ENCODE peak calls at places on chromosomes 6 and 20, in ten cellular contexts. S, O, L, B, Y, U, E, H, R and W are unnamed samples.

GRCh38 chr20:43389839-43390626 is 67.7 kb upstream of the SRSF6 start:
- DNase-seq in S (no peak), O (no peak), L (peak; percentile 34), B (no peak), Y (no peak), U (no peak), E (peak; percentile 64), H (no peak), R (no peak), W (no peak)

GRCh38 chr6:106975699-106976032 is 1.1 kb upstream of the CD24 start:
- DNase-seq in S (peak; percentile 8), O (no peak), L (no peak), B (peak; percentile 46), Y (no peak), U (no peak), E (no peak), H (peak; percentile 9), R (peak; percentile 35), W (peak; percentile 33)

GRCh38 chr20:51387125-51387865 is 155.2 kb downstream of the NFATC2 start:
- DNase-seq in S (no peak), O (no peak), L (no peak), B (no peak), Y (no peak), U (peak; percentile 64), E (peak; percentile 37), H (no peak), R (no peak), W (no peak)

GRCh38 chr6:168216139-168216538 is 103.4 kb downstream of the DACT2 start:
- DNase-seq in S (no peak), O (no peak), L (no peak), B (no peak), Y (no peak), U (no peak), E (no peak), H (no peak), R (no peak), W (no peak)

GRCh38 chr6:150550244-150550643 is 49.4 kb upstream of the PLEKHG1 start:
- DNase-seq in S (no peak), O (no peak), L (no peak), B (no peak), Y (no peak), U (no peak), E (no peak), H (no peak), R (no peak), W (no peak)

GRCh38 chr6:17820055-17820454 is 113.3 kb upstream of the NUP153 start:
- DNase-seq in S (no peak), O (no peak), L (no peak), B (no peak), Y (no peak), U (peak; percentile 24), E (no peak), H (no peak), R (no peak), W (peak; percentile 45)

GRCh38 chr20:57197352-57198198 is 68.9 kb downstream of the BMP7 start:
- DNase-seq in S (no peak), O (no peak), L (no peak), B (no peak), Y (no peak), U (no peak), E (no peak), H (no peak), R (no peak), W (no peak)

GRCh38 chr20:25078662-25079061 is 3.3 kb downstream of the VSX1 start:
- DNase-seq in S (no peak), O (no peak), L (no peak), B (no peak), Y (no peak), U (no peak), E (peak; percentile 58), H (no peak), R (no peak), W (no peak)

GRCh38 chr6:25127433-25127832 is 151.7 kb upstream of the CARMIL1 start:
- DNase-seq in S (no peak), O (no peak), L (no peak), B (no peak), Y (no peak), U (no peak), E (no peak), H (no peak), R (no peak), W (no peak)

GRCh38 chr6:34558172-34558714 is 2.1 kb upstream of the SPDEF start:
- DNase-seq in S (no peak), O (no peak), L (no peak), B (no peak), Y (no peak), U (no peak), E (no peak), H (no peak), R (no peak), W (no peak)

GRCh38 chr6:26205161-26205624 is 118.0 kb downstream of the HFE start:
- DNase-seq in S (peak; percentile 86), O (peak; percentile 84), L (peak; percentile 67), B (peak; percentile 93), Y (peak; percentile 39), U (peak; percentile 83), E (peak; percentile 92), H (peak; percentile 84), R (peak; percentile 71), W (peak; percentile 85)

GRCh38 chr6:5132741-5133140 is 47.6 kb downstream of the PPP1R3G start:
- DNase-seq in S (no peak), O (no peak), L (peak; percentile 84), B (peak; percentile 70), Y (no peak), U (no peak), E (peak; percentile 89), H (peak; percentile 88), R (peak; percentile 48), W (no peak)

GRCh38 chr6:138346302-138347195 is 31.2 kb upstream of the SMIM28 start:
- DNase-seq in S (no peak), O (no peak), L (peak; percentile 56), B (peak; percentile 11), Y (no peak), U (no peak), E (no peak), H (no peak), R (no peak), W (no peak)

GRCh38 chr6:165799736-165800135 is 136.7 kb upstream of the PDE10A start:
- DNase-seq in S (no peak), O (no peak), L (peak; percentile 45), B (no peak), Y (no peak), U (no peak), E (no peak), H (no peak), R (no peak), W (no peak)

GRCh38 chr6:144346719-144347446 is 61.7 kb downstream of the UTRN start:
- DNase-seq in S (peak; percentile 89), O (no peak), L (peak; percentile 86), B (peak; percentile 89), Y (no peak), U (no peak), E (no peak), H (peak; percentile 69), R (no peak), W (no peak)